ENCODE peak calls at places on chromosome 5, in eight cellular contexts. T is kidney epithelial cell; Y is CD4-positive, alpha-beta T cell; U is neural crest cell; R is AG10803; V is cardiac fibroblast; N is fibroblast of mammary gland; K is astrocyte of the spinal cord. C is an unnamed sample.

GRCh38 chr5:100777680-100778281 is 125.3 kb downstream of the ST8SIA4 start:
- DNase-seq in T (peak; percentile 34), Y (no peak), U (no peak), R (peak; percentile 75), V (peak; percentile 85), N (peak; percentile 83), K (peak; percentile 91), C (peak; percentile 60)

GRCh38 chr5:89178576-89178975 is 295.6 kb upstream of the MEF2C start:
- DNase-seq in T (no peak), Y (no peak), U (no peak), R (no peak), V (no peak), N (no peak), K (no peak), C (no peak)

GRCh38 chr5:43409809-43410271 is 2.4 kb downstream of the CCL28 start:
- DNase-seq in T (no peak), Y (no peak), U (no peak), R (no peak), V (no peak), N (no peak), K (no peak), C (no peak)

GRCh38 chr5:72878854-72879253 is 62.4 kb downstream of the TNPO1 start:
- DNase-seq in T (no peak), Y (no peak), U (no peak), R (no peak), V (no peak), N (no peak), K (peak; percentile 37), C (no peak)

GRCh38 chr5:173917788-173918786 is 29.9 kb downstream of the CPEB4 start:
- DNase-seq in T (peak; percentile 62), Y (peak; percentile 62), U (peak; percentile 17), R (peak; percentile 89), V (peak; percentile 91), N (peak; percentile 87), K (peak; percentile 95), C (peak; percentile 78)

GRCh38 chr5:102223542-102224444 is 72.3 kb downstream of the SLCO4C1 start:
- DNase-seq in T (peak; percentile 4), Y (no peak), U (no peak), R (peak; percentile 9), V (peak; percentile 33), N (peak; percentile 44), K (peak; percentile 52), C (peak; percentile 20)

GRCh38 chr5:120767171-120767820 is 303.2 kb downstream of the PRR16 start:
- DNase-seq in T (no peak), Y (no peak), U (no peak), R (peak; percentile 76), V (peak; percentile 64), N (peak; percentile 85), K (peak; percentile 49), C (peak; percentile 51)

GRCh38 chr5:155017610-155018009 is 4.1 kb downstream of the KIF4B start:
- DNase-seq in T (no peak), Y (no peak), U (no peak), R (no peak), V (no peak), N (no peak), K (no peak), C (no peak)

GRCh38 chr5:59709833-59710232 is 183.7 kb downstream of the PDE4D start:
- DNase-seq in T (peak; percentile 4), Y (no peak), U (no peak), R (peak; percentile 77), V (peak; percentile 67), N (peak; percentile 66), K (peak; percentile 83), C (peak; percentile 77)

GRCh38 chr5:67795781-67796477 is 419.6 kb upstream of the PIK3R1 start:
- DNase-seq in T (no peak), Y (no peak), U (no peak), R (no peak), V (no peak), N (peak; percentile 67), K (peak; percentile 62), C (no peak)

GRCh38 chr5:40406426-40407211 is 273.1 kb upstream of the PTGER4 start:
- DNase-seq in T (no peak), Y (no peak), U (no peak), R (no peak), V (no peak), N (no peak), K (no peak), C (no peak)

GRCh38 chr5:159947708-159948358 is 31.6 kb downstream of the ADRA1B start:
- DNase-seq in T (no peak), Y (no peak), U (no peak), R (peak; percentile 97), V (peak; percentile 48), N (peak; percentile 87), K (peak; percentile 63), C (no peak)

GRCh38 chr5:106292654-106293053 is 1378.1 kb downstream of the EFNA5 start:
- DNase-seq in T (no peak), Y (no peak), U (no peak), R (no peak), V (no peak), N (peak; percentile 47), K (peak; percentile 48), C (no peak)

GRCh38 chr5:95565280-95565920 is 10.5 kb downstream of the ARSK start:
- DNase-seq in T (no peak), Y (no peak), U (no peak), R (peak; percentile 54), V (no peak), N (no peak), K (peak; percentile 30), C (peak; percentile 36)

GRCh38 chr5:62327627-62328026 is 21.6 kb downstream of the KIF2A start:
- DNase-seq in T (no peak), Y (no peak), U (no peak), R (no peak), V (no peak), N (no peak), K (peak; percentile 62), C (no peak)

GRCh38 chr5:177351392-177352329 is at the start of gene LMAN2:
- DNase-seq in T (peak; percentile 71), Y (peak; percentile 86), U (peak; percentile 83), R (peak; percentile 97), V (peak; percentile 98), N (peak; percentile 96), K (peak; percentile 96), C (peak; percentile 95)

GRCh38 chr5:80141147-80141671 is 106.1 kb downstream of the THBS4 start:
- DNase-seq in T (no peak), Y (no peak), U (peak; percentile 35), R (peak; percentile 94), V (peak; percentile 74), N (peak; percentile 80), K (no peak), C (peak; percentile 53)

GRCh38 chr5:66554211-66554610 is 42.0 kb upstream of the MAST4 start:
- DNase-seq in T (peak; percentile 77), Y (no peak), U (no peak), R (no peak), V (peak; percentile 60), N (peak; percentile 24), K (peak; percentile 50), C (no peak)

GRCh38 chr5:20213803-20214202 is 225.8 kb upstream of the CDH18 start:
- DNase-seq in T (no peak), Y (no peak), U (no peak), R (no peak), V (no peak), N (no peak), K (peak; percentile 34), C (no peak)

GRCh38 chr5:45695680-45696093 is 493 bp downstream of the HCN1 start:
- DNase-seq in T (no peak), Y (no peak), U (peak; percentile 8), R (no peak), V (no peak), N (no peak), K (no peak), C (no peak)

GRCh38 chr5:146947181-146947941 is 68.8 kb upstream of the PPP2R2B start:
- DNase-seq in T (no peak), Y (no peak), U (peak; percentile 11), R (no peak), V (peak; percentile 4), N (peak; percentile 38), K (no peak), C (peak; percentile 1)
- TF ChIP-seq CTCF in T (peak; percentile 36), Y (no peak), U (peak; percentile 62), R (peak; percentile 40), V (no peak), N (peak; percentile 38), K (peak; percentile 44), C (peak; percentile 52)

GRCh38 chr5:172692451-172692850 is 51.4 kb downstream of the NEURL1B start:
- DNase-seq in T (no peak), Y (no peak), U (no peak), R (no peak), V (no peak), N (no peak), K (no peak), C (no peak)

GRCh38 chr5:172692981-172693380 is 51.9 kb downstream of the NEURL1B start:
- DNase-seq in T (no peak), Y (no peak), U (no peak), R (peak; percentile 22), V (peak; percentile 77), N (no peak), K (no peak), C (no peak)

GRCh38 chr5:172690258-172691075 is 49.4 kb downstream of the NEURL1B start:
- DNase-seq in T (no peak), Y (no peak), U (no peak), R (no peak), V (peak; percentile 17), N (no peak), K (no peak), C (no peak)

GRCh38 chr5:172689801-172690200 is 48.7 kb downstream of the NEURL1B start:
- DNase-seq in T (no peak), Y (no peak), U (no peak), R (no peak), V (no peak), N (no peak), K (no peak), C (no peak)

GRCh38 chr5:172691886-172692285 is 50.8 kb downstream of the NEURL1B start:
- DNase-seq in T (no peak), Y (no peak), U (no peak), R (no peak), V (no peak), N (no peak), K (no peak), C (no peak)
- TF ChIP-seq CTCF in T (no peak), Y (no peak), U (no peak), R (no peak), V (no peak), N (no peak), K (no peak), C (no peak)

GRCh38 chr5:165616550-165617430 is 2111.4 kb downstream of the MAT2B start:
- DNase-seq in T (no peak), Y (no peak), U (no peak), R (no peak), V (peak; percentile 3), N (peak; percentile 55), K (peak; percentile 63), C (no peak)
- TF ChIP-seq CTCF in T (no peak), Y (no peak), U (no peak), R (no peak), V (no peak), N (peak; percentile 12), K (peak; percentile 26), C (no peak)

GRCh38 chr5:11293523-11293922 is 532.5 kb upstream of the DAP start:
- DNase-seq in T (no peak), Y (no peak), U (no peak), R (no peak), V (no peak), N (no peak), K (peak; percentile 11), C (no peak)

GRCh38 chr5:11292648-11293356 is 531.8 kb upstream of the DAP start:
- DNase-seq in T (no peak), Y (no peak), U (no peak), R (no peak), V (no peak), N (no peak), K (no peak), C (no peak)

GRCh38 chr5:11289208-11289607 is 528.2 kb upstream of the DAP start:
- DNase-seq in T (no peak), Y (no peak), U (no peak), R (no peak), V (no peak), N (no peak), K (no peak), C (no peak)

GRCh38 chr5:11289733-11290132 is 528.7 kb upstream of the DAP start:
- DNase-seq in T (no peak), Y (no peak), U (no peak), R (no peak), V (no peak), N (no peak), K (no peak), C (no peak)
- TF ChIP-seq CTCF in T (no peak), Y (no peak), U (no peak), R (no peak), V (no peak), N (no peak), K (no peak), C (no peak)